ENCODE peak calls at places on chromosomes 2 and 18, in five cellular contexts. G is pancreas, L is esophagus squamous epithelium, E is foreskin fibroblast, R is BJ. V is an unnamed sample.

GRCh38 chr2:44277541-44277940 is 2.3 kb downstream of the SLC3A1 start:
- DNase-seq in G (no peak), L (no peak), E (no peak), R (no peak), V (no peak)

GRCh38 chr18:10320848-10321247 is 133.6 kb upstream of the APCDD1 start:
- DNase-seq in G (no peak), L (no peak), E (peak), R (peak), V (no peak)

GRCh38 chr2:121608967-121609366 is 40.3 kb downstream of the CLASP1 start:
- DNase-seq in G (no peak), L (no peak), E (no peak), R (no peak), V (no peak)

GRCh38 chr2:96353606-96354095 is 18.1 kb downstream of the NCAPH start:
- DNase-seq in G (no peak), L (no peak), E (peak), R (no peak), V (no peak)

GRCh38 chr2:37789988-37790387 is 118.5 kb upstream of the CDC42EP3 start:
- DNase-seq in G (no peak), L (no peak), E (peak), R (no peak), V (no peak)

GRCh38 chr18:21194871-21195771 is 46.9 kb upstream of the GREB1L start:
- DNase-seq in G (no peak), L (no peak), E (peak), R (no peak), V (no peak)

GRCh38 chr18:12253027-12253426 is 1.1 kb upstream of the CIDEA start:
- DNase-seq in G (no peak), L (no peak), E (no peak), R (no peak), V (no peak)

GRCh38 chr2:233498126-233498525 is 68.5 kb downstream of the USP40 start:
- DNase-seq in G (no peak), L (no peak), E (no peak), R (no peak), V (no peak)

GRCh38 chr2:38830546-38831159 is 45.1 kb downstream of the DHX57 start:
- DNase-seq in G (no peak), L (no peak), E (no peak), R (no peak), V (no peak)

GRCh38 chr2:39584283-39584972 is 81.3 kb upstream of the TMEM178A start:
- DNase-seq in G (no peak), L (no peak), E (peak), R (peak), V (no peak)

GRCh38 chr2:129367118-129367517 is 612.3 kb upstream of the RAB6C start:
- DNase-seq in G (no peak), L (no peak), E (no peak), R (no peak), V (no peak)

GRCh38 chr2:105394951-105395611 is 3.8 kb downstream of the FHL2 start:
- DNase-seq in G (no peak), L (no peak), E (no peak), R (no peak), V (no peak)

GRCh38 chr2:21772624-21773023 is 648.9 kb downstream of the TDRD15 start:
- DNase-seq in G (no peak), L (no peak), E (peak), R (peak), V (no peak)

GRCh38 chr18:77271720-77272481 is 22.3 kb downstream of the GALR1 start:
- DNase-seq in G (no peak), L (no peak), E (peak), R (no peak), V (no peak)

GRCh38 chr2:31387850-31388249 is 26.7 kb downstream of the XDH start:
- DNase-seq in G (no peak), L (no peak), E (no peak), R (no peak), V (no peak)

GRCh38 chr2:62731275-62731674 is 25.8 kb downstream of the EHBP1 start:
- DNase-seq in G (no peak), L (no peak), E (no peak), R (no peak), V (no peak)

GRCh38 chr2:10004836-10005235 is 38.5 kb upstream of the KLF11 start:
- DNase-seq in G (no peak), L (no peak), E (no peak), R (no peak), V (no peak)

GRCh38 chr2:98468621-98469236 is 24.1 kb downstream of the INPP4A start:
- DNase-seq in G (no peak), L (no peak), E (peak), R (no peak), V (no peak)

GRCh38 chr2:118006861-118007260 is 7.0 kb downstream of the CCDC93 start:
- DNase-seq in G (no peak), L (no peak), E (no peak), R (no peak), V (no peak)

GRCh38 chr2:120760446-120761135 is 24.9 kb downstream of the GLI2 start:
- DNase-seq in G (no peak), L (no peak), E (peak), R (no peak), V (no peak)

GRCh38 chr2:158783923-158784322 is 11.2 kb upstream of the DAPL1 start:
- DNase-seq in G (no peak), L (no peak), E (no peak), R (no peak), V (no peak)

GRCh38 chr2:20130821-20131645 is 79.6 kb upstream of the LAPTM4A start:
- DNase-seq in G (no peak), L (no peak), E (no peak), R (no peak), V (no peak)

GRCh38 chr2:88265352-88265960 is 95.3 kb downstream of the THNSL2 start:
- DNase-seq in G (no peak), L (no peak), E (peak), R (no peak), V (no peak)

GRCh38 chr18:72544092-72544886 is at the start of gene CBLN2:
- DNase-seq in G (peak), L (no peak), E (peak), R (no peak), V (peak)

GRCh38 chr18:42649636-42650035 is 465.8 kb downstream of the RIT2 start:
- DNase-seq in G (no peak), L (no peak), E (no peak), R (no peak), V (no peak)

GRCh38 chr18:77178559-77178958 is 46.0 kb upstream of the MBP start:
- DNase-seq in G (no peak), L (no peak), E (no peak), R (no peak), V (no peak)

GRCh38 chr2:200007291-200007690 is 51.9 kb downstream of the MAIP1 start:
- DNase-seq in G (no peak), L (no peak), E (peak), R (no peak), V (no peak)

DNA sequence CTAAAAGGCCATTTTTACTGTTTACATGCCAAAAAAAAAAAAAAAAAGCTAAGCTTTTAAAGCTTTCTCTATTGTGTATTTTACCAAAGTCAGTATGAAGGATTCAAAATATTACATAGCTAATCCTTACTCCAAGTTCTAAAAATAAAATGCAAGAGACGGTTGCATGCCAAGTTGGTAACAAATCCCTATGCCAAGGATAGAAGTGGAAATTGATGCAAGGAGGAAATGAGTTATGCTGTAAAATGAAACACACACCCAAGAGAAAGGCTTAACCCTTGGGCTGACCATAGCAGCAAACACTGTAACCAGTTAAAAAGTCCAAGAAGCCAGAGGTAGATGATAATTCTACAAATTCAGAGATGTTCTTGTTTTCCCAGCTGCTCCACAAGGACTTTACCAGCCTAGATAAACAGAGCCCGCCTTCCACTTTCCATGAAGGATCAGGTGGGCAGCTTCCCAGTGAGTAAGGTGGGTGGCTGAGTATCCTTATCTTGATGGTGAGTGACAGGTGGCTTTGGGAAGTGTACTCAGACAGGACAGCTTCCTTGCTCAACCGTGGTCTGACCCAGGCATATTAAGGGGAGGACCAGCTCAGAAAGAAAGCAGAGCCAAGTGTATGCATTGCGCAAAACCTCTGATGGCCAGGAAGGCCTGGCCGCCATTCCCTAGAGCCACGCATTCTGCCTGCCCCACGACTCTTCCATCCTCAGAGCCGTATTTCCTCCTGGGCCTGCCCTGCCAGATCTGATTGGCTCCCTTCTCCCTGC is 34.4 kb downstream of the ATP8B1 start:
- DNase-seq in G (no peak), L (no peak), E (peak), R (no peak), V (no peak)
- H3K4me3 ChIP-seq in G (no peak), L (no peak), E (no peak), R (no peak), V (no peak)

GRCh38 chr2:203857656-203858055 is 9.9 kb upstream of the CTLA4 start:
- DNase-seq in G (no peak), L (no peak), E (no peak), R (no peak), V (no peak)

GRCh38 chr2:203861197-203861596 is 6.4 kb upstream of the CTLA4 start:
- DNase-seq in G (no peak), L (no peak), E (no peak), R (no peak), V (no peak)

GRCh38 chr2:203855274-203855673 is 12.3 kb upstream of the CTLA4 start:
- DNase-seq in G (no peak), L (no peak), E (no peak), R (no peak), V (no peak)

GRCh38 chr2:203859030-203859854 is 8.3 kb upstream of the CTLA4 start:
- DNase-seq in G (no peak), L (no peak), E (no peak), R (no peak), V (no peak)

GRCh38 chr2:203858176-203858575 is 9.4 kb upstream of the CTLA4 start:
- DNase-seq in G (no peak), L (no peak), E (no peak), R (no peak), V (no peak)
- TF ChIP-seq CTCF in G (no peak), L (no peak), E (no peak), R (no peak), V (peak)

GRCh38 chr2:208407667-208408066 is 1.1 kb downstream of the PTH2R start:
- DNase-seq in G (no peak), L (no peak), E (peak), R (no peak), V (peak)
- H3K4me3 ChIP-seq in G (no peak), L (no peak), E (no peak), R (no peak), V (no peak)

GRCh38 chr2:156675896-156676295 is 239.7 kb downstream of the GPD2 start:
- DNase-seq in G (no peak), L (no peak), E (no peak), R (no peak), V (no peak)

GRCh38 chr2:156672569-156673270 is 236.5 kb downstream of the GPD2 start:
- DNase-seq in G (no peak), L (no peak), E (no peak), R (no peak), V (no peak)

GRCh38 chr2:156673981-156674380 is 237.8 kb downstream of the GPD2 start:
- DNase-seq in G (no peak), L (no peak), E (no peak), R (no peak), V (no peak)

GRCh38 chr2:156671706-156672105 is 235.5 kb downstream of the GPD2 start:
- DNase-seq in G (no peak), L (no peak), E (no peak), R (no peak), V (no peak)

DNA sequence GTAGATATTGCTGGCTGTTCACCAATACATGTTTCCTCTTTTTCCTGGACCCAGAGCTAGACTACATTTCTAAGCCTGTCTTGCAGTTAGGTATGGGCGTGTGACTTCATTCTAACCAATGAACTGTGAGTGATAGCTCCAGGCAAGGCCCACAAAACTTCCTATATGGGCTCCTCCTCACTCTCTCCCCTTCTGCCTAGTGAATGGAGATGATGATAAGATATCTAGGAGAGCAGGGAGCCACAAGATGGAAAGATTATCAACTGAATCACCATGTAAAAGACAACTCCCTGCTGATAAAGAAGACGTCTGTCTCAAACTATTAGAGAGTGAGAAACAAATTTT is 237.1 kb downstream of the GPD2 start:
- DNase-seq in G (no peak), L (no peak), E (no peak), R (no peak), V (no peak)
- TF ChIP-seq CTCF in G (no peak), L (no peak), E (no peak), R (no peak), V (no peak)

V was measured in LNCaP clone FGC.